ENCODE peak calls at places on chromosomes 12 and 14, in ten cellular contexts. One of them, this sample, is unnamed.

GRCh38 chr12:28961948-28962384 is 187.1 kb upstream of the FAR2 start:
- ATAC-seq in Panc1: no peak
- ATAC-seq in left cardiac atrium: no peak
- ATAC-seq in natural killer cell: no peak
- ATAC-seq in activated T-helper 17 cell treated with anti-CD3 and anti-CD28 coated beads, Interleukin-2, amount 50 U/mL, for 72 hours: no peak
- ATAC-seq in gastroesophageal sphincter: no peak
- ATAC-seq in GM23338: no peak
- ATAC-seq in activated CD8-positive, alpha-beta T cell treated with anti-CD3 and anti-CD28 coated beads, Interleukin-2, amount 10 ng/mL, durations not matched to agents 7 days and 5 days: no peak
- ATAC-seq in heart left ventricle: peak
- ATAC-seq in psoas muscle: no peak
- ATAC-seq in this sample: no peak

GRCh38 chr12:26870491-26871419 is 37.8 kb upstream of the ITPR2 start:
- ATAC-seq in Panc1: peak
- ATAC-seq in left cardiac atrium: peak
- ATAC-seq in natural killer cell: peak
- ATAC-seq in activated T-helper 17 cell treated with anti-CD3 and anti-CD28 coated beads, Interleukin-2, amount 50 U/mL, for 72 hours: no peak
- ATAC-seq in gastroesophageal sphincter: peak
- ATAC-seq in GM23338: no peak
- ATAC-seq in activated CD8-positive, alpha-beta T cell treated with anti-CD3 and anti-CD28 coated beads, Interleukin-2, amount 10 ng/mL, durations not matched to agents 7 days and 5 days: no peak
- ATAC-seq in heart left ventricle: peak
- ATAC-seq in psoas muscle: no peak
- ATAC-seq in this sample: no peak

GRCh38 chr12:113244015-113244983 is 23.0 kb downstream of the TPCN1 start:
- ATAC-seq in Panc1: no peak
- ATAC-seq in left cardiac atrium: peak
- ATAC-seq in natural killer cell: no peak
- ATAC-seq in activated T-helper 17 cell treated with anti-CD3 and anti-CD28 coated beads, Interleukin-2, amount 50 U/mL, for 72 hours: peak
- ATAC-seq in gastroesophageal sphincter: peak
- ATAC-seq in GM23338: no peak
- ATAC-seq in activated CD8-positive, alpha-beta T cell treated with anti-CD3 and anti-CD28 coated beads, Interleukin-2, amount 10 ng/mL, durations not matched to agents 7 days and 5 days: no peak
- ATAC-seq in heart left ventricle: peak
- ATAC-seq in psoas muscle: peak
- ATAC-seq in this sample: no peak

GRCh38 chr14:99659333-99659741 is 14.4 kb downstream of the HHIPL1 start:
- ATAC-seq in Panc1: no peak
- ATAC-seq in left cardiac atrium: no peak
- ATAC-seq in natural killer cell: no peak
- ATAC-seq in activated T-helper 17 cell treated with anti-CD3 and anti-CD28 coated beads, Interleukin-2, amount 50 U/mL, for 72 hours: no peak
- ATAC-seq in gastroesophageal sphincter: no peak
- ATAC-seq in GM23338: peak
- ATAC-seq in activated CD8-positive, alpha-beta T cell treated with anti-CD3 and anti-CD28 coated beads, Interleukin-2, amount 10 ng/mL, durations not matched to agents 7 days and 5 days: peak
- ATAC-seq in heart left ventricle: peak
- ATAC-seq in psoas muscle: no peak
- ATAC-seq in this sample: no peak

GRCh38 chr12:27246141-27246540 is 2.1 kb downstream of the STK38L start:
- ATAC-seq in Panc1: no peak
- ATAC-seq in left cardiac atrium: no peak
- ATAC-seq in natural killer cell: no peak
- ATAC-seq in activated T-helper 17 cell treated with anti-CD3 and anti-CD28 coated beads, Interleukin-2, amount 50 U/mL, for 72 hours: no peak
- ATAC-seq in gastroesophageal sphincter: no peak
- ATAC-seq in GM23338: no peak
- ATAC-seq in activated CD8-positive, alpha-beta T cell treated with anti-CD3 and anti-CD28 coated beads, Interleukin-2, amount 10 ng/mL, durations not matched to agents 7 days and 5 days: no peak
- ATAC-seq in heart left ventricle: no peak
- ATAC-seq in psoas muscle: no peak
- ATAC-seq in this sample: no peak

GRCh38 chr12:50637870-50638481 is 125.9 kb upstream of the ATF1 start:
- ATAC-seq in Panc1: peak
- ATAC-seq in left cardiac atrium: no peak
- ATAC-seq in natural killer cell: no peak
- ATAC-seq in activated T-helper 17 cell treated with anti-CD3 and anti-CD28 coated beads, Interleukin-2, amount 50 U/mL, for 72 hours: peak
- ATAC-seq in gastroesophageal sphincter: no peak
- ATAC-seq in GM23338: no peak
- ATAC-seq in activated CD8-positive, alpha-beta T cell treated with anti-CD3 and anti-CD28 coated beads, Interleukin-2, amount 10 ng/mL, durations not matched to agents 7 days and 5 days: no peak
- ATAC-seq in heart left ventricle: no peak
- ATAC-seq in psoas muscle: peak
- ATAC-seq in this sample: no peak

GRCh38 chr12:50840809-50841487 is 1.8 kb upstream of the TMPRSS12 start:
- ATAC-seq in Panc1: no peak
- ATAC-seq in left cardiac atrium: no peak
- ATAC-seq in natural killer cell: no peak
- ATAC-seq in activated T-helper 17 cell treated with anti-CD3 and anti-CD28 coated beads, Interleukin-2, amount 50 U/mL, for 72 hours: peak
- ATAC-seq in gastroesophageal sphincter: no peak
- ATAC-seq in GM23338: no peak
- ATAC-seq in activated CD8-positive, alpha-beta T cell treated with anti-CD3 and anti-CD28 coated beads, Interleukin-2, amount 10 ng/mL, durations not matched to agents 7 days and 5 days: no peak
- ATAC-seq in heart left ventricle: no peak
- ATAC-seq in psoas muscle: no peak
- ATAC-seq in this sample: no peak

GRCh38 chr12:66393890-66394289 is 91.6 kb downstream of the HELB start:
- ATAC-seq in Panc1: no peak
- ATAC-seq in left cardiac atrium: no peak
- ATAC-seq in natural killer cell: no peak
- ATAC-seq in activated T-helper 17 cell treated with anti-CD3 and anti-CD28 coated beads, Interleukin-2, amount 50 U/mL, for 72 hours: peak
- ATAC-seq in gastroesophageal sphincter: no peak
- ATAC-seq in GM23338: no peak
- ATAC-seq in activated CD8-positive, alpha-beta T cell treated with anti-CD3 and anti-CD28 coated beads, Interleukin-2, amount 10 ng/mL, durations not matched to agents 7 days and 5 days: peak
- ATAC-seq in heart left ventricle: no peak
- ATAC-seq in psoas muscle: no peak
- ATAC-seq in this sample: no peak

GRCh38 chr12:15157200-15157599 is 64.0 kb downstream of the RERG start:
- ATAC-seq in Panc1: no peak
- ATAC-seq in left cardiac atrium: no peak
- ATAC-seq in natural killer cell: no peak
- ATAC-seq in activated T-helper 17 cell treated with anti-CD3 and anti-CD28 coated beads, Interleukin-2, amount 50 U/mL, for 72 hours: no peak
- ATAC-seq in gastroesophageal sphincter: no peak
- ATAC-seq in GM23338: no peak
- ATAC-seq in activated CD8-positive, alpha-beta T cell treated with anti-CD3 and anti-CD28 coated beads, Interleukin-2, amount 10 ng/mL, durations not matched to agents 7 days and 5 days: no peak
- ATAC-seq in heart left ventricle: no peak
- ATAC-seq in psoas muscle: no peak
- ATAC-seq in this sample: no peak

GRCh38 chr14:19801118-19801464 is 2.5 kb upstream of the OR4N2 start:
- ATAC-seq in Panc1: no peak
- ATAC-seq in left cardiac atrium: no peak
- ATAC-seq in natural killer cell: no peak
- ATAC-seq in activated T-helper 17 cell treated with anti-CD3 and anti-CD28 coated beads, Interleukin-2, amount 50 U/mL, for 72 hours: no peak
- ATAC-seq in gastroesophageal sphincter: no peak
- ATAC-seq in GM23338: no peak
- ATAC-seq in activated CD8-positive, alpha-beta T cell treated with anti-CD3 and anti-CD28 coated beads, Interleukin-2, amount 10 ng/mL, durations not matched to agents 7 days and 5 days: no peak
- ATAC-seq in heart left ventricle: no peak
- ATAC-seq in psoas muscle: no peak
- ATAC-seq in this sample: no peak

GRCh38 chr12:88638388-88638787 is 58.1 kb upstream of the KITLG start:
- ATAC-seq in Panc1: no peak
- ATAC-seq in left cardiac atrium: no peak
- ATAC-seq in natural killer cell: no peak
- ATAC-seq in activated T-helper 17 cell treated with anti-CD3 and anti-CD28 coated beads, Interleukin-2, amount 50 U/mL, for 72 hours: no peak
- ATAC-seq in gastroesophageal sphincter: no peak
- ATAC-seq in GM23338: peak
- ATAC-seq in activated CD8-positive, alpha-beta T cell treated with anti-CD3 and anti-CD28 coated beads, Interleukin-2, amount 10 ng/mL, durations not matched to agents 7 days and 5 days: no peak
- ATAC-seq in heart left ventricle: no peak
- ATAC-seq in psoas muscle: no peak
- ATAC-seq in this sample: no peak

GRCh38 chr12:119715268-119715620 is 47.3 kb downstream of the PRKAB1 start:
- ATAC-seq in Panc1: no peak
- ATAC-seq in left cardiac atrium: no peak
- ATAC-seq in natural killer cell: no peak
- ATAC-seq in activated T-helper 17 cell treated with anti-CD3 and anti-CD28 coated beads, Interleukin-2, amount 50 U/mL, for 72 hours: no peak
- ATAC-seq in gastroesophageal sphincter: no peak
- ATAC-seq in GM23338: no peak
- ATAC-seq in activated CD8-positive, alpha-beta T cell treated with anti-CD3 and anti-CD28 coated beads, Interleukin-2, amount 10 ng/mL, durations not matched to agents 7 days and 5 days: no peak
- ATAC-seq in heart left ventricle: no peak
- ATAC-seq in psoas muscle: no peak
- ATAC-seq in this sample: no peak

GRCh38 chr12:124445121-124445718 is 122.2 kb downstream of the NCOR2 start:
- ATAC-seq in Panc1: no peak
- ATAC-seq in left cardiac atrium: no peak
- ATAC-seq in natural killer cell: no peak
- ATAC-seq in activated T-helper 17 cell treated with anti-CD3 and anti-CD28 coated beads, Interleukin-2, amount 50 U/mL, for 72 hours: no peak
- ATAC-seq in gastroesophageal sphincter: no peak
- ATAC-seq in GM23338: peak
- ATAC-seq in activated CD8-positive, alpha-beta T cell treated with anti-CD3 and anti-CD28 coated beads, Interleukin-2, amount 10 ng/mL, durations not matched to agents 7 days and 5 days: no peak
- ATAC-seq in heart left ventricle: no peak
- ATAC-seq in psoas muscle: no peak
- ATAC-seq in this sample: no peak

GRCh38 chr14:61326847-61327246 is 5.5 kb downstream of the PRKCH start:
- ATAC-seq in Panc1: no peak
- ATAC-seq in left cardiac atrium: peak
- ATAC-seq in natural killer cell: no peak
- ATAC-seq in activated T-helper 17 cell treated with anti-CD3 and anti-CD28 coated beads, Interleukin-2, amount 50 U/mL, for 72 hours: no peak
- ATAC-seq in gastroesophageal sphincter: peak
- ATAC-seq in GM23338: peak
- ATAC-seq in activated CD8-positive, alpha-beta T cell treated with anti-CD3 and anti-CD28 coated beads, Interleukin-2, amount 10 ng/mL, durations not matched to agents 7 days and 5 days: no peak
- ATAC-seq in heart left ventricle: peak
- ATAC-seq in psoas muscle: peak
- ATAC-seq in this sample: no peak

GRCh38 chr12:61452076-61452475 is 808.1 kb upstream of the USP15 start:
- ATAC-seq in Panc1: no peak
- ATAC-seq in left cardiac atrium: no peak
- ATAC-seq in natural killer cell: no peak
- ATAC-seq in activated T-helper 17 cell treated with anti-CD3 and anti-CD28 coated beads, Interleukin-2, amount 50 U/mL, for 72 hours: no peak
- ATAC-seq in gastroesophageal sphincter: no peak
- ATAC-seq in GM23338: no peak
- ATAC-seq in activated CD8-positive, alpha-beta T cell treated with anti-CD3 and anti-CD28 coated beads, Interleukin-2, amount 10 ng/mL, durations not matched to agents 7 days and 5 days: no peak
- ATAC-seq in heart left ventricle: no peak
- ATAC-seq in psoas muscle: no peak
- ATAC-seq in this sample: no peak

GRCh38 chr12:14395059-14395778 is 29.7 kb downstream of the ATF7IP start:
- ATAC-seq in Panc1: no peak
- ATAC-seq in left cardiac atrium: no peak
- ATAC-seq in natural killer cell: peak
- ATAC-seq in activated T-helper 17 cell treated with anti-CD3 and anti-CD28 coated beads, Interleukin-2, amount 50 U/mL, for 72 hours: peak
- ATAC-seq in gastroesophageal sphincter: no peak
- ATAC-seq in GM23338: no peak
- ATAC-seq in activated CD8-positive, alpha-beta T cell treated with anti-CD3 and anti-CD28 coated beads, Interleukin-2, amount 10 ng/mL, durations not matched to agents 7 days and 5 days: peak
- ATAC-seq in heart left ventricle: no peak
- ATAC-seq in psoas muscle: peak
- ATAC-seq in this sample: peak

GRCh38 chr12:47763481-47764344 is 5.0 kb upstream of the RAPGEF3 start:
- ATAC-seq in Panc1: no peak
- ATAC-seq in left cardiac atrium: no peak
- ATAC-seq in natural killer cell: no peak
- ATAC-seq in activated T-helper 17 cell treated with anti-CD3 and anti-CD28 coated beads, Interleukin-2, amount 50 U/mL, for 72 hours: no peak
- ATAC-seq in gastroesophageal sphincter: no peak
- ATAC-seq in GM23338: no peak
- ATAC-seq in activated CD8-positive, alpha-beta T cell treated with anti-CD3 and anti-CD28 coated beads, Interleukin-2, amount 10 ng/mL, durations not matched to agents 7 days and 5 days: no peak
- ATAC-seq in heart left ventricle: no peak
- ATAC-seq in psoas muscle: no peak
- ATAC-seq in this sample: peak

GRCh38 chr14:96581902-96582640 is 79.9 kb downstream of the PAPOLA start:
- ATAC-seq in Panc1: no peak
- ATAC-seq in left cardiac atrium: no peak
- ATAC-seq in natural killer cell: no peak
- ATAC-seq in activated T-helper 17 cell treated with anti-CD3 and anti-CD28 coated beads, Interleukin-2, amount 50 U/mL, for 72 hours: no peak
- ATAC-seq in gastroesophageal sphincter: no peak
- ATAC-seq in GM23338: peak
- ATAC-seq in activated CD8-positive, alpha-beta T cell treated with anti-CD3 and anti-CD28 coated beads, Interleukin-2, amount 10 ng/mL, durations not matched to agents 7 days and 5 days: no peak
- ATAC-seq in heart left ventricle: no peak
- ATAC-seq in psoas muscle: no peak
- ATAC-seq in this sample: no peak

GRCh38 chr12:32047357-32047828 is 59.3 kb upstream of the BICD1 start:
- ATAC-seq in Panc1: no peak
- ATAC-seq in left cardiac atrium: no peak
- ATAC-seq in natural killer cell: no peak
- ATAC-seq in activated T-helper 17 cell treated with anti-CD3 and anti-CD28 coated beads, Interleukin-2, amount 50 U/mL, for 72 hours: no peak
- ATAC-seq in gastroesophageal sphincter: no peak
- ATAC-seq in GM23338: no peak
- ATAC-seq in activated CD8-positive, alpha-beta T cell treated with anti-CD3 and anti-CD28 coated beads, Interleukin-2, amount 10 ng/mL, durations not matched to agents 7 days and 5 days: peak
- ATAC-seq in heart left ventricle: no peak
- ATAC-seq in psoas muscle: no peak
- ATAC-seq in this sample: no peak

GRCh38 chr14:100816950-100817901 is 8.7 kb upstream of the MEG3 start:
- ATAC-seq in Panc1: no peak
- ATAC-seq in left cardiac atrium: no peak
- ATAC-seq in natural killer cell: no peak
- ATAC-seq in activated T-helper 17 cell treated with anti-CD3 and anti-CD28 coated beads, Interleukin-2, amount 50 U/mL, for 72 hours: no peak
- ATAC-seq in gastroesophageal sphincter: no peak
- ATAC-seq in GM23338: no peak
- ATAC-seq in activated CD8-positive, alpha-beta T cell treated with anti-CD3 and anti-CD28 coated beads, Interleukin-2, amount 10 ng/mL, durations not matched to agents 7 days and 5 days: no peak
- ATAC-seq in heart left ventricle: no peak
- ATAC-seq in psoas muscle: no peak
- ATAC-seq in this sample: no peak

GRCh38 chr12:79822475-79822874 is 112.4 kb downstream of the PPP1R12A start:
- ATAC-seq in Panc1: no peak
- ATAC-seq in left cardiac atrium: no peak
- ATAC-seq in natural killer cell: no peak
- ATAC-seq in activated T-helper 17 cell treated with anti-CD3 and anti-CD28 coated beads, Interleukin-2, amount 50 U/mL, for 72 hours: no peak
- ATAC-seq in gastroesophageal sphincter: no peak
- ATAC-seq in GM23338: no peak
- ATAC-seq in activated CD8-positive, alpha-beta T cell treated with anti-CD3 and anti-CD28 coated beads, Interleukin-2, amount 10 ng/mL, durations not matched to agents 7 days and 5 days: no peak
- ATAC-seq in heart left ventricle: no peak
- ATAC-seq in psoas muscle: no peak
- ATAC-seq in this sample: no peak

GRCh38 chr12:3326850-3327780 is 163.9 kb upstream of the PRMT8 start:
- ATAC-seq in Panc1: no peak
- ATAC-seq in left cardiac atrium: no peak
- ATAC-seq in natural killer cell: no peak
- ATAC-seq in activated T-helper 17 cell treated with anti-CD3 and anti-CD28 coated beads, Interleukin-2, amount 50 U/mL, for 72 hours: no peak
- ATAC-seq in gastroesophageal sphincter: no peak
- ATAC-seq in GM23338: no peak
- ATAC-seq in activated CD8-positive, alpha-beta T cell treated with anti-CD3 and anti-CD28 coated beads, Interleukin-2, amount 10 ng/mL, durations not matched to agents 7 days and 5 days: no peak
- ATAC-seq in heart left ventricle: no peak
- ATAC-seq in psoas muscle: no peak
- ATAC-seq in this sample: no peak

GRCh38 chr14:76995279-76996035 is 33.1 kb downstream of the IRF2BPL start:
- ATAC-seq in Panc1: no peak
- ATAC-seq in left cardiac atrium: no peak
- ATAC-seq in natural killer cell: no peak
- ATAC-seq in activated T-helper 17 cell treated with anti-CD3 and anti-CD28 coated beads, Interleukin-2, amount 50 U/mL, for 72 hours: peak
- ATAC-seq in gastroesophageal sphincter: no peak
- ATAC-seq in GM23338: peak
- ATAC-seq in activated CD8-positive, alpha-beta T cell treated with anti-CD3 and anti-CD28 coated beads, Interleukin-2, amount 10 ng/mL, durations not matched to agents 7 days and 5 days: no peak
- ATAC-seq in heart left ventricle: no peak
- ATAC-seq in psoas muscle: no peak
- ATAC-seq in this sample: no peak

GRCh38 chr12:33588725-33589405 is 149.2 kb upstream of the SYT10 start:
- ATAC-seq in Panc1: no peak
- ATAC-seq in left cardiac atrium: no peak
- ATAC-seq in natural killer cell: no peak
- ATAC-seq in activated T-helper 17 cell treated with anti-CD3 and anti-CD28 coated beads, Interleukin-2, amount 50 U/mL, for 72 hours: no peak
- ATAC-seq in gastroesophageal sphincter: peak
- ATAC-seq in GM23338: no peak
- ATAC-seq in activated CD8-positive, alpha-beta T cell treated with anti-CD3 and anti-CD28 coated beads, Interleukin-2, amount 10 ng/mL, durations not matched to agents 7 days and 5 days: no peak
- ATAC-seq in heart left ventricle: no peak
- ATAC-seq in psoas muscle: no peak
- ATAC-seq in this sample: no peak

GRCh38 chr12:75257510-75257909 is 47.9 kb upstream of the KCNC2 start:
- ATAC-seq in Panc1: no peak
- ATAC-seq in left cardiac atrium: no peak
- ATAC-seq in natural killer cell: no peak
- ATAC-seq in activated T-helper 17 cell treated with anti-CD3 and anti-CD28 coated beads, Interleukin-2, amount 50 U/mL, for 72 hours: no peak
- ATAC-seq in gastroesophageal sphincter: no peak
- ATAC-seq in GM23338: no peak
- ATAC-seq in activated CD8-positive, alpha-beta T cell treated with anti-CD3 and anti-CD28 coated beads, Interleukin-2, amount 10 ng/mL, durations not matched to agents 7 days and 5 days: peak
- ATAC-seq in heart left ventricle: no peak
- ATAC-seq in psoas muscle: no peak
- ATAC-seq in this sample: no peak

GRCh38 chr14:74508292-74508731 is 14.7 kb downstream of the ISCA2 start:
- ATAC-seq in Panc1: peak
- ATAC-seq in left cardiac atrium: no peak
- ATAC-seq in natural killer cell: no peak
- ATAC-seq in activated T-helper 17 cell treated with anti-CD3 and anti-CD28 coated beads, Interleukin-2, amount 50 U/mL, for 72 hours: no peak
- ATAC-seq in gastroesophageal sphincter: no peak
- ATAC-seq in GM23338: peak
- ATAC-seq in activated CD8-positive, alpha-beta T cell treated with anti-CD3 and anti-CD28 coated beads, Interleukin-2, amount 10 ng/mL, durations not matched to agents 7 days and 5 days: no peak
- ATAC-seq in heart left ventricle: no peak
- ATAC-seq in psoas muscle: no peak
- ATAC-seq in this sample: no peak

GRCh38 chr12:116959845-116960514 is 49.2 kb downstream of the FBXW8 start:
- ATAC-seq in Panc1: no peak
- ATAC-seq in left cardiac atrium: no peak
- ATAC-seq in natural killer cell: no peak
- ATAC-seq in activated T-helper 17 cell treated with anti-CD3 and anti-CD28 coated beads, Interleukin-2, amount 50 U/mL, for 72 hours: peak
- ATAC-seq in gastroesophageal sphincter: no peak
- ATAC-seq in GM23338: no peak
- ATAC-seq in activated CD8-positive, alpha-beta T cell treated with anti-CD3 and anti-CD28 coated beads, Interleukin-2, amount 10 ng/mL, durations not matched to agents 7 days and 5 days: peak
- ATAC-seq in heart left ventricle: no peak
- ATAC-seq in psoas muscle: no peak
- ATAC-seq in this sample: peak

GRCh38 chr14:92711976-92712653 is 36.3 kb downstream of the LGMN start:
- ATAC-seq in Panc1: no peak
- ATAC-seq in left cardiac atrium: no peak
- ATAC-seq in natural killer cell: no peak
- ATAC-seq in activated T-helper 17 cell treated with anti-CD3 and anti-CD28 coated beads, Interleukin-2, amount 50 U/mL, for 72 hours: no peak
- ATAC-seq in gastroesophageal sphincter: no peak
- ATAC-seq in GM23338: no peak
- ATAC-seq in activated CD8-positive, alpha-beta T cell treated with anti-CD3 and anti-CD28 coated beads, Interleukin-2, amount 10 ng/mL, durations not matched to agents 7 days and 5 days: no peak
- ATAC-seq in heart left ventricle: no peak
- ATAC-seq in psoas muscle: no peak
- ATAC-seq in this sample: no peak

This sample was measured in stimulated activated memory B cell treated with anti-CD40 and anti-IgM and Interleukin-4, amounts not matched to agents 10 μg/mL and 1 μg/mL and 100 μg/mL, for 72 hours.